ENCODE peak calls at places on chromosomes 3 and 15, in eight cellular contexts. One of them, this sample, is unnamed.

GRCh38 chr15:34116620-34117019 is 14.7 kb downstream of the PGBD4 start:
- DNase-seq in sigmoid colon: no peak
- DNase-seq in GM06990: no peak
- DNase-seq in kidney: no peak
- DNase-seq in uterus: no peak
- DNase-seq in suprapubic skin: no peak
- DNase-seq in GM23338: no peak
- DNase-seq in upper lobe of right lung: no peak
- DNase-seq in this sample: no peak

GRCh38 chr3:176431073-176431472 is 766.2 kb downstream of the TBL1XR1 start:
- DNase-seq in sigmoid colon: no peak
- DNase-seq in GM06990: no peak
- DNase-seq in kidney: no peak
- DNase-seq in uterus: no peak
- DNase-seq in suprapubic skin: no peak
- DNase-seq in GM23338: no peak
- DNase-seq in upper lobe of right lung: no peak
- DNase-seq in this sample: no peak

GRCh38 chr15:36808401-36809160 is 229.2 kb downstream of the CDIN1 start:
- DNase-seq in sigmoid colon: no peak
- DNase-seq in GM06990: no peak
- DNase-seq in kidney: no peak
- DNase-seq in uterus: no peak
- DNase-seq in suprapubic skin: no peak
- DNase-seq in GM23338: no peak
- DNase-seq in upper lobe of right lung: no peak
- DNase-seq in this sample: no peak

GRCh38 chr15:36898522-36899126 is 201.7 kb downstream of the MEIS2 start:
- DNase-seq in sigmoid colon: no peak
- DNase-seq in GM06990: no peak
- DNase-seq in kidney: no peak
- DNase-seq in uterus: no peak
- DNase-seq in suprapubic skin: no peak
- DNase-seq in GM23338: peak
- DNase-seq in upper lobe of right lung: no peak
- DNase-seq in this sample: no peak

GRCh38 chr15:59279023-59279422 is 72.4 kb downstream of the LDHAL6B start:
- DNase-seq in sigmoid colon: no peak
- DNase-seq in GM06990: no peak
- DNase-seq in kidney: no peak
- DNase-seq in uterus: no peak
- DNase-seq in suprapubic skin: no peak
- DNase-seq in GM23338: no peak
- DNase-seq in upper lobe of right lung: no peak
- DNase-seq in this sample: no peak

GRCh38 chr3:194075802-194076460 is 60.0 kb upstream of the HES1 start:
- DNase-seq in sigmoid colon: no peak
- DNase-seq in GM06990: no peak
- DNase-seq in kidney: no peak
- DNase-seq in uterus: no peak
- DNase-seq in suprapubic skin: no peak
- DNase-seq in GM23338: no peak
- DNase-seq in upper lobe of right lung: no peak
- DNase-seq in this sample: no peak

GRCh38 chr3:165549665-165550064 is 287.6 kb downstream of the BCHE start:
- DNase-seq in sigmoid colon: peak
- DNase-seq in GM06990: no peak
- DNase-seq in kidney: no peak
- DNase-seq in uterus: no peak
- DNase-seq in suprapubic skin: no peak
- DNase-seq in GM23338: peak
- DNase-seq in upper lobe of right lung: no peak
- DNase-seq in this sample: no peak

GRCh38 chr3:196639517-196640500 is at the start of gene NRROS:
- DNase-seq in sigmoid colon: peak
- DNase-seq in GM06990: peak
- DNase-seq in kidney: peak
- DNase-seq in uterus: peak
- DNase-seq in suprapubic skin: peak
- DNase-seq in GM23338: peak
- DNase-seq in upper lobe of right lung: peak
- DNase-seq in this sample: peak

GRCh38 chr15:28786521-28786920 is 61.9 kb downstream of the GOLGA6L7 start:
- DNase-seq in sigmoid colon: no peak
- DNase-seq in GM06990: no peak
- DNase-seq in kidney: no peak
- DNase-seq in uterus: no peak
- DNase-seq in suprapubic skin: no peak
- DNase-seq in GM23338: no peak
- DNase-seq in upper lobe of right lung: no peak
- DNase-seq in this sample: no peak

GRCh38 chr3:149813367-149814281 is 609 bp downstream of the RNF13 start:
- DNase-seq in sigmoid colon: peak
- DNase-seq in GM06990: peak
- DNase-seq in kidney: peak
- DNase-seq in uterus: no peak
- DNase-seq in suprapubic skin: no peak
- DNase-seq in GM23338: peak
- DNase-seq in upper lobe of right lung: peak
- DNase-seq in this sample: no peak

GRCh38 chr3:36824443-36824842 is 60.1 kb upstream of the DCLK3 start:
- DNase-seq in sigmoid colon: no peak
- DNase-seq in GM06990: no peak
- DNase-seq in kidney: no peak
- DNase-seq in uterus: no peak
- DNase-seq in suprapubic skin: no peak
- DNase-seq in GM23338: no peak
- DNase-seq in upper lobe of right lung: no peak
- DNase-seq in this sample: no peak

GRCh38 chr15:42118650-42119531 is 24.5 kb upstream of the PLA2G4D start:
- DNase-seq in sigmoid colon: no peak
- DNase-seq in GM06990: no peak
- DNase-seq in kidney: no peak
- DNase-seq in uterus: no peak
- DNase-seq in suprapubic skin: no peak
- DNase-seq in GM23338: peak
- DNase-seq in upper lobe of right lung: no peak
- DNase-seq in this sample: no peak

GRCh38 chr3:29381595-29381994 is 100.7 kb downstream of the RBMS3 start:
- DNase-seq in sigmoid colon: no peak
- DNase-seq in GM06990: no peak
- DNase-seq in kidney: no peak
- DNase-seq in uterus: no peak
- DNase-seq in suprapubic skin: no peak
- DNase-seq in GM23338: no peak
- DNase-seq in upper lobe of right lung: no peak
- DNase-seq in this sample: no peak

GRCh38 chr15:65612616-65612946 is 1.6 kb upstream of the INTS14 start:
- DNase-seq in sigmoid colon: no peak
- DNase-seq in GM06990: no peak
- DNase-seq in kidney: no peak
- DNase-seq in uterus: no peak
- DNase-seq in suprapubic skin: no peak
- DNase-seq in GM23338: no peak
- DNase-seq in upper lobe of right lung: no peak
- DNase-seq in this sample: no peak

GRCh38 chr3:123808812-123809211 is 75.3 kb downstream of the MYLK start:
- DNase-seq in sigmoid colon: no peak
- DNase-seq in GM06990: no peak
- DNase-seq in kidney: no peak
- DNase-seq in uterus: no peak
- DNase-seq in suprapubic skin: no peak
- DNase-seq in GM23338: no peak
- DNase-seq in upper lobe of right lung: no peak
- DNase-seq in this sample: no peak

GRCh38 chr3:20099020-20099539 is 58.8 kb downstream of the KAT2B start:
- DNase-seq in sigmoid colon: no peak
- DNase-seq in GM06990: no peak
- DNase-seq in kidney: no peak
- DNase-seq in uterus: no peak
- DNase-seq in suprapubic skin: no peak
- DNase-seq in GM23338: no peak
- DNase-seq in upper lobe of right lung: no peak
- DNase-seq in this sample: no peak

GRCh38 chr15:44427756-44428724 is 611 bp downstream of the CTDSPL2 start:
- DNase-seq in sigmoid colon: no peak
- DNase-seq in GM06990: no peak
- DNase-seq in kidney: no peak
- DNase-seq in uterus: no peak
- DNase-seq in suprapubic skin: no peak
- DNase-seq in GM23338: peak
- DNase-seq in upper lobe of right lung: no peak
- DNase-seq in this sample: no peak

GRCh38 chr15:101127503-101128076 is 124.3 kb downstream of the CHSY1 start:
- DNase-seq in sigmoid colon: peak
- DNase-seq in GM06990: peak
- DNase-seq in kidney: peak
- DNase-seq in uterus: peak
- DNase-seq in suprapubic skin: peak
- DNase-seq in GM23338: no peak
- DNase-seq in upper lobe of right lung: no peak
- DNase-seq in this sample: peak

GRCh38 chr15:101723161-101723873 is 956 bp downstream of the TARS3 start:
- DNase-seq in sigmoid colon: no peak
- DNase-seq in GM06990: peak
- DNase-seq in kidney: no peak
- DNase-seq in uterus: no peak
- DNase-seq in suprapubic skin: no peak
- DNase-seq in GM23338: no peak
- DNase-seq in upper lobe of right lung: no peak
- DNase-seq in this sample: peak

GRCh38 chr15:63908986-63909385 is 75.2 kb upstream of the HERC1 start:
- DNase-seq in sigmoid colon: no peak
- DNase-seq in GM06990: no peak
- DNase-seq in kidney: no peak
- DNase-seq in uterus: no peak
- DNase-seq in suprapubic skin: no peak
- DNase-seq in GM23338: no peak
- DNase-seq in upper lobe of right lung: no peak
- DNase-seq in this sample: no peak

GRCh38 chr3:195061756-195062655 is 209.0 kb downstream of the XXYLT1 start:
- DNase-seq in sigmoid colon: peak
- DNase-seq in GM06990: no peak
- DNase-seq in kidney: peak
- DNase-seq in uterus: no peak
- DNase-seq in suprapubic skin: no peak
- DNase-seq in GM23338: no peak
- DNase-seq in upper lobe of right lung: peak
- DNase-seq in this sample: no peak

GRCh38 chr15:94327356-94327936 is 96.1 kb downstream of the MCTP2 start:
- DNase-seq in sigmoid colon: no peak
- DNase-seq in GM06990: no peak
- DNase-seq in kidney: no peak
- DNase-seq in uterus: no peak
- DNase-seq in suprapubic skin: no peak
- DNase-seq in GM23338: peak
- DNase-seq in upper lobe of right lung: no peak
- DNase-seq in this sample: peak
- TF ChIP-seq CTCF in sigmoid colon: peak
- TF ChIP-seq CTCF in GM06990: peak
- TF ChIP-seq CTCF in kidney: peak
- TF ChIP-seq CTCF in uterus: peak
- TF ChIP-seq CTCF in suprapubic skin: peak
- TF ChIP-seq CTCF in GM23338: peak
- TF ChIP-seq CTCF in upper lobe of right lung: peak
- TF ChIP-seq CTCF in this sample: peak

GRCh38 chr3:159872374-159873109 is 116.1 kb upstream of the IL12A start:
- DNase-seq in sigmoid colon: no peak
- DNase-seq in GM06990: no peak
- DNase-seq in kidney: no peak
- DNase-seq in uterus: no peak
- DNase-seq in suprapubic skin: no peak
- DNase-seq in GM23338: peak
- DNase-seq in upper lobe of right lung: no peak
- DNase-seq in this sample: no peak
- TF ChIP-seq CTCF in sigmoid colon: no peak
- TF ChIP-seq CTCF in GM06990: peak
- TF ChIP-seq CTCF in kidney: no peak
- TF ChIP-seq CTCF in uterus: no peak
- TF ChIP-seq CTCF in suprapubic skin: no peak
- TF ChIP-seq CTCF in GM23338: no peak
- TF ChIP-seq CTCF in upper lobe of right lung: no peak
- TF ChIP-seq CTCF in this sample: no peak

GRCh38 chr3:127551178-127551577 is 39.4 kb downstream of the TPRA1 start:
- DNase-seq in sigmoid colon: no peak
- DNase-seq in GM06990: no peak
- DNase-seq in kidney: peak
- DNase-seq in uterus: no peak
- DNase-seq in suprapubic skin: no peak
- DNase-seq in GM23338: no peak
- DNase-seq in upper lobe of right lung: no peak
- DNase-seq in this sample: no peak

GRCh38 chr3:127551971-127552370 is 38.6 kb downstream of the TPRA1 start:
- DNase-seq in sigmoid colon: no peak
- DNase-seq in GM06990: no peak
- DNase-seq in kidney: peak
- DNase-seq in uterus: no peak
- DNase-seq in suprapubic skin: no peak
- DNase-seq in GM23338: no peak
- DNase-seq in upper lobe of right lung: no peak
- DNase-seq in this sample: no peak

GRCh38 chr3:127555108-127555507 is 35.4 kb downstream of the TPRA1 start:
- DNase-seq in sigmoid colon: no peak
- DNase-seq in GM06990: no peak
- DNase-seq in kidney: no peak
- DNase-seq in uterus: no peak
- DNase-seq in suprapubic skin: no peak
- DNase-seq in GM23338: no peak
- DNase-seq in upper lobe of right lung: no peak
- DNase-seq in this sample: no peak

GRCh38 chr3:127560051-127560787 is 30.3 kb downstream of the TPRA1 start:
- DNase-seq in sigmoid colon: no peak
- DNase-seq in GM06990: no peak
- DNase-seq in kidney: no peak
- DNase-seq in uterus: no peak
- DNase-seq in suprapubic skin: no peak
- DNase-seq in GM23338: no peak
- DNase-seq in upper lobe of right lung: no peak
- DNase-seq in this sample: no peak

DNA sequence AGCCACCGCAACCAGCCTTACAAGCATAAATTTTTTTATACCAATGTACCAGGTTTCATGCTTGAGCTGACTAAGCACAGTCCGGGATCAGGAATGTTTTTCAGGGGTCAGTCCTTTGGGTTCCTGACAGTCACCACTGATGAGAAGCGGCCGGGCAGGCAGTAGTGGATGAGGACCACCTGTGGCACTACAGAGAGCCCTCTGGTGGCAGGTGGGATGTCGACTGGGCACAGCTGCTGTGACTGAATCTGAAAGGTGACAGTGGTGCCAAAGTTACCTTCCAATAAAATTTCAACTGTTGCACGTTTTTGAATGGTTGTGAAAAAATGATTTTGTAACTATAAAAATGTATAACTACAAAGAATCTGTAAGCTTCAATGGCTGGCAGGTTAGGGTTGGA is 34.0 kb downstream of the TPRA1 start:
- DNase-seq in sigmoid colon: no peak
- DNase-seq in GM06990: no peak
- DNase-seq in kidney: peak
- DNase-seq in uterus: no peak
- DNase-seq in suprapubic skin: no peak
- DNase-seq in GM23338: peak
- DNase-seq in upper lobe of right lung: no peak
- DNase-seq in this sample: no peak
- TF ChIP-seq CTCF in sigmoid colon: no peak
- TF ChIP-seq CTCF in GM06990: peak
- TF ChIP-seq CTCF in kidney: no peak
- TF ChIP-seq CTCF in uterus: no peak
- TF ChIP-seq CTCF in suprapubic skin: no peak
- TF ChIP-seq CTCF in GM23338: peak
- TF ChIP-seq CTCF in upper lobe of right lung: no peak
- TF ChIP-seq CTCF in this sample: no peak

GRCh38 chr3:138834359-138835176 is at the start of gene PIK3CB:
- DNase-seq in sigmoid colon: peak
- DNase-seq in GM06990: peak
- DNase-seq in kidney: peak
- DNase-seq in uterus: peak
- DNase-seq in suprapubic skin: peak
- DNase-seq in GM23338: peak
- DNase-seq in upper lobe of right lung: peak
- DNase-seq in this sample: peak
- TF ChIP-seq CTCF in sigmoid colon: no peak
- TF ChIP-seq CTCF in GM06990: peak
- TF ChIP-seq CTCF in kidney: peak
- TF ChIP-seq CTCF in uterus: peak
- TF ChIP-seq CTCF in suprapubic skin: no peak
- TF ChIP-seq CTCF in GM23338: peak
- TF ChIP-seq CTCF in upper lobe of right lung: peak
- TF ChIP-seq CTCF in this sample: peak

This sample was measured in GM13977.